ENCODE peak calls at places on chromosomes 4 and X, in four cellular contexts. J is H1, T is neural progenitor cell, D is HCT116. N is an unnamed sample. For H3K79me2, the result is how much of the 10 kb centered on the place peaks cover.

GRCh38 chr4:186854256-186854655 is 130.6 kb upstream of the FAT1 start:
- DNase-seq in J (no peak), D (no peak), T (no peak), N (no peak)

GRCh38 chr4:86089053-86089452 is 270.8 kb downstream of the MAPK10 start:
- DNase-seq in J (no peak), D (no peak), T (no peak), N (no peak)

GRCh38 chr4:111650146-111650545 is 495.1 kb upstream of the FAM241A start:
- DNase-seq in T (no peak), J (no peak), D (no peak), N (no peak)

GRCh38 chrX:5898463-5898862 is 330.2 kb downstream of the NLGN4X start:
- DNase-seq in J (no peak), D (no peak), T (no peak), N (peak)

GRCh38 chr4:109665783-109666455 is 37.3 kb downstream of the CASP6 start:
- DNase-seq in D (no peak), J (no peak), T (no peak), N (no peak)

GRCh38 chr4:75584067-75584466 is 28.2 kb downstream of the ODAPH start:
- DNase-seq in D (no peak), T (no peak), J (no peak), N (no peak)

GRCh38 chr4:17769406-17770174 is 11.8 kb downstream of the FAM184B start:
- DNase-seq in T (no peak), J (no peak), D (no peak), N (no peak)

GRCh38 chrX:115023139-115023538 is 5.7 kb upstream of the IL13RA2 start:
- DNase-seq in J (no peak), T (no peak), D (peak), N (peak)

GRCh38 chrX:21959362-21960051 is 19.0 kb downstream of the SMS start:
- DNase-seq in D (no peak), T (no peak), J (no peak), N (no peak)

GRCh38 chrX:155662297-155662696 is 49.5 kb upstream of the TMLHE start:
- DNase-seq in J (no peak), D (no peak), T (peak), N (no peak)

GRCh38 chr4:85430697-85431096 is 44.3 kb upstream of the ARHGAP24 start:
- DNase-seq in D (no peak), J (no peak), T (no peak), N (no peak)

GRCh38 chrX:143568467-143568866 is 51.2 kb upstream of the SPANXN3 start:
- DNase-seq in T (no peak), J (no peak), D (no peak), N (no peak)

GRCh38 chrX:106481341-106481740 is 130.4 kb upstream of the RADX start:
- DNase-seq in J (no peak), D (peak), T (peak), N (peak)

GRCh38 chr4:107685740-107686139 is 34.3 kb downstream of the PAPSS1 start:
- DNase-seq in T (no peak), J (no peak), D (peak), N (peak)

GRCh38 chr4:121125486-121125885 is 38.6 kb downstream of the TNIP3 start:
- DNase-seq in J (no peak), T (no peak), D (no peak), N (no peak)

GRCh38 chrX:8520791-8521190 is 56.2 kb downstream of the VCX3B start:
- DNase-seq in J (no peak), T (no peak), D (no peak), N (peak)

GRCh38 chr4:105637409-105638258 is 70.9 kb downstream of the INTS12 start:
- DNase-seq in D (no peak), T (peak), J (no peak), N (no peak)

GRCh38 chr4:129093173-129093974 is at the start of gene SCLT1:
- DNase-seq in D (peak), J (peak), T (peak), N (peak)

GRCh38 chrX:110089656-110090404 is 86.9 kb downstream of the TMEM164 start:
- DNase-seq in J (no peak), T (no peak), D (no peak), N (no peak)

GRCh38 chr4:13700196-13701140 is 72.9 kb upstream of the BOD1L1 start:
- DNase-seq in D (no peak), J (no peak), T (no peak), N (peak)

GRCh38 chrX:9724711-9725110 is 40.9 kb downstream of the GPR143 start:
- DNase-seq in T (no peak), D (no peak), J (no peak), N (peak)

GRCh38 chr4:169727616-169728015 is 30.1 kb downstream of the HPF1 start:
- DNase-seq in D (no peak), T (no peak), J (no peak), N (no peak)

GRCh38 chr4:123024710-123025109 is 102.3 kb upstream of the NUDT6 start:
- DNase-seq in D (no peak), T (no peak), J (no peak), N (no peak)

GRCh38 chr4:169133932-169134331 is 123.9 kb upstream of the CBR4 start:
- DNase-seq in J (no peak), T (no peak), D (no peak), N (no peak)

GRCh38 chrX:51148848-51149247 is 183.8 kb upstream of the NUDT10 start:
- DNase-seq in T (peak), D (peak), J (peak), N (peak)

GRCh38 chr4:7358100-7358735 is 76.5 kb downstream of the PSAPL1 start:
- DNase-seq in D (peak), J (no peak), T (no peak), N (peak)

GRCh38 chr4:132101526-132101925 is 1047.6 kb upstream of the PCDH10 start:
- DNase-seq in J (no peak), T (no peak), D (no peak), N (no peak)

GRCh38 chrX:7372843-7373525 is 225.0 kb upstream of the PUDP start:
- DNase-seq in J (no peak), T (no peak), D (no peak), N (peak)

GRCh38 chr4:14196141-14196540 is 568.6 kb upstream of the BOD1L1 start:
- DNase-seq in T (peak), J (peak), D (no peak), N (peak)

GRCh38 chr4:176001171-176002006 is 64.3 kb upstream of the WDR17 start:
- DNase-seq in D (peak), T (peak), J (peak), N (no peak)

GRCh38 chr4:184815046-184815877 is 10.5 kb downstream of the ACSL1 start:
- DNase-seq in D (peak), J (no peak), T (peak), N (peak)

GRCh38 chrX:13816899-13817298 is at the start of gene GPM6B:
- DNase-seq in D (no peak), J (no peak), T (peak), N (no peak)

GRCh38 chr4:113106076-113106475 is 56.6 kb downstream of the ANK2 start:
- DNase-seq in T (no peak), J (no peak), D (peak), N (peak)

GRCh38 chr4:13537011-13537831 is 7.1 kb downstream of the NKX3-2 start:
- DNase-seq in T (no peak), J (no peak), D (no peak), N (no peak)

GRCh38 chr4:148441624-148441985 is 609 bp downstream of the NR3C2 start:
- DNase-seq in J (no peak), T (peak), D (no peak), N (no peak)
- TF ChIP-seq EZH2 in J (no peak), T (no peak), D (no peak), N (no peak)

DNA sequence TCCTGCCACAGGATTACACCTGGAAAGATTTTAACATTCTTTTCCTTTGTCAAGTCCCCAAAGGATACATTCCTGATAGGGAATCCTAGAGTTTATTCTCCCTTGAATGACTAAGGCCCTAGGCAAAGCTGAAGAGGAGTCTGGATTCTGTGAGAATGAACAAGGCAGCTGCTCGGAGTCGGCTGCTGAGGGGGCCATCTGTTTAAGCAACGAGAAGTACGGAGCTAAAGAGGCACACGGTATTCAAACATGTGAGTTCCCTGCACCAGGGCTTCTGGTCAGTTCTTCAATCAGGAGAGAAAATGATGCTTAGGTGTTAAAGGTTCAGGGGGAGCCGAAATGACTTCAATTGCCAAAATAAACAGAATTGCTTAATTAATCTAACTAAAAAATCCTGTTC is 97.6 kb downstream of the MGST2 start:
- DNase-seq in T (peak), J (no peak), D (no peak), N (no peak)
- H3K4me3 ChIP-seq in T (no peak), J (no peak), D (no peak), N (no peak)

DNA sequence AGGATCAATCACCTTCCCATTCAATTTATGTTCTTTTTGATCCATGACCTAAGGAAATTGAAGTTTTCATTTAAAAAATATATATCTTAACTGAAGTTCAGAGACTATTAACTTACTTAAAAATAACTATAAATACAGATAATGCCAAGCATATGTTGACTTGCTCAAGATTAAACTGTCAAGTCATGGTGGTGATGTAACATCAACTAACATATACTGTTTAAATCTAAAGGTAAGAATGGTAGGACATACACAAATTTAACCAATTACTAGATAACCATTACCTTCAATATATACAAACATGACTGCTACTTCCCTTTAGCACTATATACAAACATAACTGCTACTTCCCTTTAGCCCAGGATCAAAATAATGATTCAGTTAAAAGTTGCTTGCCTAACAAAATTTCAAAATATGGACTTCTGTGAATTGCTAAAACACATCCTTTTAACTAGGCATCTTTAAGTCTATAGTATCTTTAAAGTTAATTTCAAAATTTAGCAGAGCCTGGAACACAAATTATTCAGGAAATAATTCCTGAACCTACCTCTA is 14.9 kb downstream of the HNRNPD start:
- DNase-seq in J (no peak), T (no peak), D (no peak), N (no peak)
- H3K79me2 ChIP-seq in J (half or more), T (half or more), D (half or more), N (half or more)

GRCh38 chr4:143336828-143337599 is at the start of gene GAB1:
- DNase-seq in T (peak), D (no peak), J (no peak), N (peak)

GRCh38 chr4:143337600-143338287 is 1.1 kb downstream of the GAB1 start:
- DNase-seq in D (no peak), T (peak), J (no peak), N (peak)

GRCh38 chr4:143338313-143338712 is 1.6 kb downstream of the GAB1 start:
- DNase-seq in T (no peak), J (no peak), D (no peak), N (no peak)

GRCh38 chr4:143339497-143339896 is 2.8 kb downstream of the GAB1 start:
- DNase-seq in J (no peak), T (no peak), D (no peak), N (no peak)

GRCh38 chr4:143335979-143336827 is 473 bp upstream of the GAB1 start:
- DNase-seq in J (peak), D (no peak), T (peak), N (peak)
- TF ChIP-seq EZH2 in J (no peak), D (no peak), T (peak), N (no peak)

GRCh38 chrX:19772306-19772705 is 115.1 kb downstream of the SH3KBP1 start:
- DNase-seq in T (no peak), D (no peak), J (no peak), N (no peak)
- H3K4me3 ChIP-seq in T (no peak), D (no peak), J (peak), N (no peak)